ENCODE peak calls at places on chromosomes 12 and 14, in eight cellular contexts. T is A549, K is K562, V is breast epithelium, B is stomach, Z is endothelial cell of umbilical vein, H is uterus, L is gastrocnemius medialis. I is an unnamed sample.

GRCh38 chr14:47040490-47040889 is 388.9 kb upstream of the RPL10L start:
- DNase-seq in K (no peak), H (no peak), B (no peak), V (no peak), L (no peak), Z (peak), T (no peak), I (peak)

GRCh38 chr14:73462078-73462715 is 3.9 kb upstream of the NUMB start:
- DNase-seq in L (peak), K (peak), B (peak), T (peak), V (peak), H (peak), Z (peak), I (peak)

GRCh38 chr12:39467432-39467870 is 24.5 kb upstream of the KIF21A start:
- DNase-seq in K (no peak), H (no peak), Z (no peak), V (no peak), B (no peak), T (no peak), L (no peak), I (no peak)

GRCh38 chr14:103625361-103626095 is 3.5 kb upstream of the KLC1 start:
- DNase-seq in B (no peak), H (no peak), V (no peak), Z (no peak), K (no peak), T (no peak), L (no peak), I (no peak)

GRCh38 chr12:5948696-5949095 is 3.6 kb upstream of the ANO2 start:
- DNase-seq in H (no peak), T (no peak), Z (no peak), V (no peak), B (no peak), L (no peak), K (no peak), I (no peak)

GRCh38 chr14:65156568-65157366 is 54.5 kb upstream of the MAX start:
- DNase-seq in H (peak), K (no peak), L (peak), B (no peak), T (no peak), Z (no peak), V (peak), I (peak)

GRCh38 chr14:64363265-64363840 is 24.8 kb upstream of the MTHFD1 start:
- DNase-seq in H (no peak), Z (peak), L (no peak), V (no peak), B (no peak), K (no peak), T (no peak), I (no peak)

GRCh38 chr12:114434341-114434740 is 28.4 kb upstream of the TBX5 start:
- DNase-seq in H (no peak), T (no peak), B (no peak), V (no peak), Z (no peak), L (no peak), K (no peak), I (no peak)

GRCh38 chr12:43973385-43973784 is 137.5 kb downstream of the TMEM117 start:
- DNase-seq in K (no peak), Z (no peak), H (no peak), T (no peak), L (no peak), B (no peak), V (no peak), I (no peak)

GRCh38 chr12:108594-108993 is 42.0 kb downstream of the IQSEC3 start:
- DNase-seq in T (no peak), Z (no peak), K (no peak), V (no peak), L (peak), B (peak), H (no peak), I (no peak)

GRCh38 chr14:75981826-75982723 is at the start of gene TGFB3:
- DNase-seq in K (peak), B (peak), L (peak), Z (peak), V (peak), T (peak), H (peak), I (peak)

GRCh38 chr12:41563044-41563443 is 374.9 kb downstream of the PDZRN4 start:
- DNase-seq in K (no peak), H (no peak), L (no peak), Z (no peak), V (no peak), B (no peak), T (no peak), I (no peak)

GRCh38 chr12:119659289-119659897 is 8.5 kb upstream of the PRKAB1 start:
- DNase-seq in H (no peak), B (no peak), V (no peak), L (no peak), Z (peak), K (peak), T (peak), I (no peak)

GRCh38 chr14:54652188-54652889 is 85.4 kb downstream of the SAMD4A start:
- DNase-seq in B (peak), V (peak), Z (peak), K (no peak), T (peak), L (peak), H (peak), I (peak)

GRCh38 chr14:36430662-36431084 is 89.4 kb downstream of the NKX2-1 start:
- DNase-seq in T (no peak), B (no peak), H (no peak), Z (no peak), V (no peak), K (no peak), L (no peak), I (no peak)

GRCh38 chr14:61552196-61552595 is 143.1 kb upstream of the HIF1A start:
- DNase-seq in K (no peak), V (no peak), Z (no peak), H (no peak), L (no peak), T (no peak), B (no peak), I (no peak)

GRCh38 chr14:53151867-53152626 is 1.1 kb downstream of the DDHD1 start:
- DNase-seq in T (peak), Z (peak), V (no peak), L (peak), H (peak), K (peak), B (peak), I (peak)

GRCh38 chr12:27733052-27733656 is 22.5 kb downstream of the MRPS35 start:
- DNase-seq in V (no peak), B (no peak), T (peak), K (peak), L (no peak), H (no peak), Z (peak), I (no peak)

GRCh38 chr14:54857830-54858269 is 44.8 kb downstream of the GCH1 start:
- DNase-seq in H (no peak), K (no peak), B (no peak), V (no peak), T (no peak), Z (no peak), L (no peak), I (no peak)

GRCh38 chr12:126191037-126191891 is 1126.0 kb downstream of the AACS start:
- DNase-seq in Z (no peak), V (no peak), K (no peak), L (no peak), H (no peak), T (no peak), B (no peak), I (no peak)

GRCh38 chr12:92583910-92584309 is 118.9 kb upstream of the PLEKHG7 start:
- DNase-seq in K (no peak), H (no peak), Z (no peak), V (no peak), T (no peak), L (no peak), B (no peak), I (no peak)

GRCh38 chr12:49796606-49797451 is 31.4 kb downstream of the NCKAP5L start:
- DNase-seq in V (no peak), H (no peak), Z (no peak), T (no peak), L (no peak), K (no peak), B (no peak), I (no peak)

GRCh38 chr12:109871678-109872314 is 8.5 kb downstream of the GLTP start:
- DNase-seq in T (no peak), V (no peak), Z (no peak), L (no peak), K (no peak), H (no peak), B (peak), I (no peak)
- TF ChIP-seq POLR2A in T (no peak), V (no peak), Z (no peak), L (no peak), K (no peak), H (no peak), B (no peak), I (no peak)

DNA sequence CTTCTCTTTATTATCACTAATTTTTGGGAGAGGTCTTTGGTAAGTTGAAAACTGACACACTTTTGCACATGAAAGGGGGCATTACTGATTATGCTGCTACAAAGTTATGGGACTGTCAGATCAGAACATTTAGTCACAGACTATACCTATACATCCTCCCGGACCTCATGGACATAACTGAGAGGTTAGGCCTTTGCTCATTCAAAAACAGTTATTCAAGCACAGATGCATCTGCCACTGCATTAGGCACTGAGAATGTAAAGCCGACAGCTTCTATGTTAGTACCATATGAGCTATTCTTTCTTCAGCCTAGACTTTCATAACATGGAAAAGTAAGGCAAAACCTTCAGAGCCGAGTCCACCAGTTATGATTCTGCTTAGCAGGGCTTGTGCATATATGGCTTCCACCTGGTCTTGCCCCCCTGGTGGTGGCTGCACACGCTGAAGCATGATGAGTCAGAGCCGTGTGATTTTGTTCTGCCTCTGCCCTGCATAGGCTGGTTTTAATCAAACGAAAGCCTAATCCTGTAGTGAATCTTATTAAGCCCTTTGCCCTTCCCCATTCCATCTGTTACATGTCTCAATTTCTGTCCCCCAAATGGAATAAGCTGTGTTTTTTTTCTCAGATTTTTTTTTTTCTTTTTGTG is 21.8 kb upstream of the RNU6-8 start:
- DNase-seq in Z (peak), T (peak), L (peak), K (peak), H (peak), B (no peak), V (no peak), I (no peak)
- TF ChIP-seq CTCF in Z (peak), T (peak), L (peak), K (peak), H (no peak), B (no peak), V (no peak), I (no peak)

GRCh38 chr12:122974892-122975789 is at the start of gene OGFOD2:
- DNase-seq in Z (peak), K (peak), H (peak), L (peak), T (peak), B (peak), V (peak), I (peak)
- TF ChIP-seq POLR2A in Z (peak), K (peak), H (peak), L (peak), T (peak), B (no peak), V (peak), I (no peak)

GRCh38 chr12:90945070-90945649 is 9.8 kb downstream of the CCER1 start:
- DNase-seq in K (peak), H (no peak), T (peak), Z (peak), L (no peak), V (no peak), B (no peak), I (no peak)
- TF ChIP-seq CTCF in K (peak), H (peak), T (peak), Z (peak), L (no peak), V (no peak), B (peak), I (no peak)